ENCODE peak calls at places on chromosomes 12 and 14, in five cellular contexts. U is endodermal cell, L is heart left ventricle, Z is RWPE2, A is fibroblast of the aortic adventitia. E is an unnamed sample.
A peak's percentile ranks its signal among the peaks of the same experiment; 100 is the strongest.

GRCh38 chr12:92992041-92992440 is 62.9 kb upstream of the EEA1 start:
- DNase-seq in A (no peak), Z (no peak), L (no peak), U (no peak), E (no peak)

GRCh38 chr14:91313852-91314251 is 69.3 kb upstream of the GPR68 start:
- DNase-seq in U (no peak), L (no peak), A (no peak), Z (no peak), E (no peak)

GRCh38 chr14:35339761-35340406 is 47.7 kb downstream of the PSMA6 start:
- DNase-seq in L (no peak), U (no peak), Z (no peak), A (no peak), E (no peak)

GRCh38 chr14:105257464-105257863 is 9.1 kb downstream of the BTBD6 start:
- DNase-seq in A (no peak), L (no peak), U (no peak), Z (no peak), E (no peak)

GRCh38 chr12:26266881-26267280 is 71.5 kb downstream of the SSPN start:
- DNase-seq in Z (no peak), A (no peak), U (no peak), L (no peak), E (no peak)

GRCh38 chr12:87272846-87273245 is 756.4 kb downstream of the C12orf50 start:
- DNase-seq in U (no peak), L (no peak), A (peak; percentile 36), Z (no peak), E (no peak)

GRCh38 chr14:20417250-20418186 is 4.2 kb upstream of the TEP1 start:
- DNase-seq in L (no peak), Z (peak; percentile 7), U (no peak), A (no peak), E (no peak)

GRCh38 chr12:94041833-94042232 is 106.5 kb upstream of the PLXNC1 start:
- DNase-seq in L (no peak), Z (no peak), U (peak; percentile 69), A (no peak), E (no peak)

GRCh38 chr14:94941311-94941710 is 171.4 kb upstream of the GSC start:
- DNase-seq in U (no peak), Z (no peak), L (no peak), A (no peak), E (peak; percentile 57)

GRCh38 chr12:12985817-12986408 is 14.2 kb downstream of the HEBP1 start:
- DNase-seq in Z (no peak), A (peak; percentile 22), L (no peak), U (peak; percentile 92), E (no peak)

DNA sequence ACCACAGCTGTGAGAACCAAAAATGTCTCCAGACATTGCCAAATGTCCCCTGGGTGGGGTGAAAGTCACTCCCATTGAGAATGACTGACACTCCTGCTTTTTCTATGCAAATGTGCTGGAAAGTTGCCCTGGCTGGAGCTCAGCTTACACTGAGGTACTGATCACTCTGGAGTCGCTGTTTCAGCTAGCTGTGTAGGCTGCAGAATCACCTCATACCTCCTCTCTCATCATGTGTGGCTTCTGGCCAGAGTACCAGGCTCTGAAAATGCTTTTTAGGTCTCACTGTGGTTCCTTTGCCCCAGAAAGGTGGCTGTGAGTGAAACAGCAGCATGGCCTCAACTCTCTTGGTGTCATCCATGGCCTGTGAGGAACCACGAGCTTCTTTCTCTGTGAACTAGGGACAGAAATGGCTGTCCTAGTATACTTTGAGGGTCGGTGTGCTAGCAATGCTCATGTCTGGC is 414.4 kb downstream of the DPF3 start:
- DNase-seq in U (peak; percentile 52), Z (no peak), L (no peak), A (no peak), E (peak; percentile 59)
- H3K4me3 ChIP-seq in U (no peak overlapping the region), Z (no peak overlapping the region), L (no peak overlapping the region), A (no peak overlapping the region), E (no peak overlapping the region)

GRCh38 chr12:48956279-48957140 is 777 bp downstream of the ARF3 start:
- DNase-seq in L (peak; percentile 87), Z (peak; percentile 90), U (peak; percentile 98), A (peak; percentile 96), E (peak; percentile 96)
- TF ChIP-seq CTCF in L (no peak), Z (no peak), U (peak; percentile 53), A (no peak), E (no peak)

DNA sequence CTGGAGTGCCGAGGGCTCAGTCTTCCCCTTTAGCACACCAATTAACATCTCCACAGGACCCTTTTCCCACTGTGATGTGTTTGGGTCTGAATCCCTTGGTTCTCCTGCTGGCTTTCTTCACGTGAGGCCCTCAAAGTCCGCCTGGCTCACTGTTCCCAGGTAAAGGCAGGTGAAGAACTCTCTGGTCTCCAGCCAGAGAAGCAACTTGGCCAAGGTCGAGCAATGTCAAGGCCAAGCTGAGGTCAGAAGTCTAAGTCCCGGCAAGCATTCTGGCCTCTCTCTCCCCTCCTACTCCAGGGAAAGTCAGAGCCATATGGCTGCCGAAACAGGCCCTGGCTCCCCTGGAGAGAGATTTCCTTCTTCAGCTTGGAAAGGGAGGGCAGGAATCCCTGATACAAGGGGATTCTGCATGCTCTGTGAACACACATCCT is 61.4 kb upstream of the ESRRB start:
- DNase-seq in L (no peak), U (peak; percentile 83), Z (no peak), A (no peak), E (no peak)
- H3K4me3 ChIP-seq in L (no peak overlapping the region), U (no peak overlapping the region), Z (no peak overlapping the region), A (no peak overlapping the region), E (no peak overlapping the region)

GRCh38 chr14:99885649-99885958 is 92.4 kb downstream of the EML1 start:
- DNase-seq in U (no peak), L (no peak), A (no peak), Z (no peak), E (no peak)
- TF ChIP-seq CTCF in U (peak; percentile 1), L (no peak), A (no peak), Z (peak; percentile 74), E (no peak)

GRCh38 chr14:61484011-61484410 is 162.6 kb downstream of the PRKCH start:
- DNase-seq in Z (no peak), A (no peak), U (no peak), L (no peak), E (no peak)

GRCh38 chr14:61485670-61486069 is 164.3 kb downstream of the PRKCH start:
- DNase-seq in L (no peak), A (no peak), Z (no peak), U (no peak), E (no peak)

GRCh38 chr14:61484826-61485584 is 163.6 kb downstream of the PRKCH start:
- DNase-seq in L (no peak), Z (no peak), U (no peak), A (no peak), E (no peak)

GRCh38 chr14:61482348-61483206 is 161.2 kb downstream of the PRKCH start:
- DNase-seq in A (no peak), U (no peak), L (no peak), Z (no peak), E (no peak)

DNA sequence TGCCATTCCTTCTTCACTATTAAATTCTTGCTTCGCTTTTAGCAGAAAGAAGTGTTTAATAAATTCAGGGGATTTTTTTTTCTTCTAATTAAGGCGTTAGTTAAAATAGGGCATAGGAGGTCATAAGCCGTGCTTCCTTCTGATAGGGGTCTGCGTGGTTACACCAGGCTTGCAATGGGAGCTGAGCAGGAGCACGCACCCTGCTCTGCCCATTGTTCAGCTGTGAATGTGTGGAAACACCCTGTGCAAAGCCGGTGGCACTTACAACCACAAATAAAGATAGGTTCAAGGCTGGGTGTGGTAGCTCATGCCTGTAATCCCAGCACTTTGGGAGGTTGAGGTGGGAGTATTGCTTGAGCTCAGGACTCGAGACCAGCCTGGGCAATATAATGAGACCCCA is 162.1 kb downstream of the PRKCH start:
- DNase-seq in L (no peak), U (no peak), A (no peak), Z (no peak), E (no peak)
- H3K4me3 ChIP-seq in L (no peak overlapping the region), U (no peak overlapping the region), A (no peak overlapping the region), Z (no peak overlapping the region), E (no peak overlapping the region)

DNA sequence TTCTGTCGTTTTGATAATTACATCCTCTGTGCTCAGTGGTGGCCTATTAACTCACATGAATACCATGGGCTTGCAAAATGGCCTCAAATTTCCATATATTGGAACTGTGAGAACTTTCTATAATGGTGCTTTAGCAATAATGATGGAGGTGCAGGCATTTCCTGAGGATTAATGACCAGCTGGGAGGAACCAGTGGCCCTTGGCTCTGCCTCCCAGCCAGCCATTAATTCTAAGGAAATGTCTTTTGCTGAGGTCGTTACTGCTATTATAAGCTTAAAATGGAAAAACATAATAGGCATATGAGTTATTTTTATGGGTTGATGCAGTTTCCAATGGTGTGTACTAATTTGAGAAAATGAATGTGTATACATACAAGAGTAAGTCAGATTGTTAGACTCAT is 33.6 kb downstream of the HMGA2 start:
- DNase-seq in U (no peak), Z (no peak), L (no peak), A (no peak), E (no peak)
- TF ChIP-seq CTCF in U (no peak), Z (no peak), L (no peak), A (no peak), E (no peak)

DNA sequence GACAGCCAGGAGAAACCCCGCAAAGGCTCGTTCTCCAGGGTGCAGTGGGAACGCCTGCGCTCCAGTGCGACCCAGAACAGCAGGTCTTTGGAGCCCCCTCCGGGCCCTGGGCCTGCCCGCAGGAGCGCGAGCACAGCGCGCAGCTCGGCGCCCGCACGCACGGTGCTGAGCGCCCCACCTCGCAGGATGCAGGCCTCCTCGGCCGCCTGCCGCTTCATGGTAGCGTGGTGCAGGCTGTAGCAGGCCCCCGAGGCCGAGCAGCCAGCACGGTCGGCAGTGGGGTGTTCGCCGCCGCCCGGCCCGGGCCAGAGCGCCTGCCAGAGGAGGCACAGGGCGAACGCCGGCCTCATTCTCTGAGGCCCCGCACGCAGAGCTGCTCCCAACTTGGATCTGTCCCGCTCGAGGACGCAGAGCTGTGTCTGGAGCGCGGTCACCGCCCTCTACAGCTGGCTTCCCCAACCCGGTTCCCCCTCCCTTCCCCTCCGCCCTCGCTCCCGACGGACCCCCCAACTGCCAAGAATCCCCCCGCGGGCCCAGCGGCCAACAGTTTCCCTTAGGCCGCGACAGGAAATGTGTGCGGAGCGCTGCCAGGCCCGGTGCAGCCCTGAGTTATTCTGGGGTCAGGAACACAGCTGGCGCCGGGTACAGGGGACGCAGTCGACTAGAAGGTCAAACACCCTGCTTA is at the start of gene CLEC14A:
- DNase-seq in A (no peak), L (peak; percentile 89), Z (no peak), U (peak; percentile 84), E (no peak)
- H3K4me3 ChIP-seq in A (no peak within 1 kb of the TSS), L (peak within 1 kb of the TSS; percentile 81), Z (peak within 1 kb of the TSS; percentile 5), U (peak within 1 kb of the TSS; percentile 67), E (peak within 1 kb of the TSS; percentile 16)